ENCODE peak calls at places on chromosomes 7 and 10, in six cellular contexts. H, Y, J, X, K and A are unnamed samples.

GRCh38 chr7:92778972-92779371 is 57.4 kb downstream of the CDK6 start:
- DNase-seq in H (no peak), J (peak), X (no peak), Y (no peak), K (no peak), A (no peak)

GRCh38 chr10:76695069-76695468 is 942.5 kb downstream of the KCNMA1 start:
- DNase-seq in H (no peak), J (no peak), X (no peak), Y (no peak), K (no peak), A (no peak)

GRCh38 chr10:87794285-87794684 is 23.7 kb downstream of the ATAD1 start:
- DNase-seq in Y (no peak), J (no peak), H (no peak), K (no peak), X (no peak), A (no peak)

GRCh38 chr7:84157171-84157570 is 37.4 kb downstream of the SEMA3A start:
- DNase-seq in K (no peak), Y (no peak), X (no peak), H (no peak), J (no peak), A (no peak)

GRCh38 chr7:65800890-65801341 is 72.0 kb upstream of the VKORC1L1 start:
- DNase-seq in J (no peak), K (no peak), H (no peak), Y (no peak), X (no peak), A (no peak)

GRCh38 chr7:1691601-1692499 is 21.8 kb downstream of the ELFN1 start:
- DNase-seq in X (peak), K (no peak), H (no peak), J (peak), Y (peak), A (no peak)

GRCh38 chr7:101901661-101902491 is 84.5 kb downstream of the CUX1 start:
- DNase-seq in H (no peak), X (no peak), Y (no peak), J (no peak), K (no peak), A (no peak)

GRCh38 chr7:25282194-25282593 is 53.9 kb upstream of the NPVF start:
- DNase-seq in J (no peak), K (no peak), H (no peak), X (no peak), Y (no peak), A (no peak)

GRCh38 chr10:80442879-80443278 is 11.2 kb upstream of the TSPAN14 start:
- DNase-seq in K (no peak), J (no peak), Y (no peak), H (no peak), X (peak), A (no peak)

GRCh38 chr10:118800920-118801319 is 46.1 kb upstream of the CACUL1 start:
- DNase-seq in K (no peak), X (peak), J (no peak), Y (no peak), H (no peak), A (no peak)
- TF ChIP-seq CTCF in K (peak), X (peak), J (peak), Y (no peak), H (peak), A (no peak)

GRCh38 chr7:105580022-105580740 is 1.1 kb downstream of the EFCAB10 start:
- DNase-seq in J (no peak), X (no peak), H (no peak), K (no peak), Y (no peak), A (no peak)
- TF ChIP-seq CTCF in J (no peak), X (no peak), H (no peak), K (no peak), Y (no peak), A (no peak)

DNA sequence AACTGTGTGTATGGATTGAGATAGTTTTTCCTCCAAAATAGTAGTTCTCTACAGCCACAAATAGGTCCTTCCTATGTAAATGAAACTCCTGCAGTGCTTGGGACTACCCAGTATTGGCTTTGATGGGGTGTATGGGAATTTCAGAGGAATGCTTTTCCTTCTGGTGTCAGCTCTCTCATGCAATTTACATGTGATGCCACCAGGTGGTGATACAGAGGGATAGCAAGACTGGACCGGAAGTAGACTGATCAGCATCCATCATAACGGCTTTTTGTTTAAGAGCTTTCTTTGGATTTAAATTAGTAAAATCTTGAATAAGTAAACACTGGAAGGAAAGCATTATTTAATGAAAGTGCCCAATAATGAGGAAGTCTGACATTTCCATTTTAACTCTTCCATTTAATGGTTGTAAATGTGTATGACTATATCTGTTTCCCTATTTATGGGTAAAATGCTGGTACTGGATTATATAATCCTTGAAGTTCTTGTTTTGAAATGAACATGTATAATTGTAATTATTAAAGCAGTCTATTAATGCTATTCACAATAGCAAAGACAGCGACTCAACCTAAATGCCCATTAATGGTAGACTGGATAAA is 22.7 kb downstream of the DYNC1I1 start:
- DNase-seq in J (no peak), H (no peak), K (no peak), X (peak), Y (no peak), A (no peak)
- TF ChIP-seq CTCF in J (no peak), H (no peak), K (peak), X (peak), Y (peak), A (peak)

GRCh38 chr7:18700147-18700546 is 204.6 kb downstream of the HDAC9 start:
- DNase-seq in X (peak), H (no peak), K (no peak), J (no peak), Y (peak), A (peak)
- TF ChIP-seq CTCF in X (peak), H (no peak), K (peak), J (no peak), Y (no peak), A (peak)

GRCh38 chr10:104076743-104077160 is 8.9 kb downstream of the COL17A1 start:
- DNase-seq in J (no peak), H (peak), X (no peak), K (peak), Y (no peak), A (no peak)

GRCh38 chr10:104077282-104078151 is 8.2 kb downstream of the COL17A1 start:
- DNase-seq in X (no peak), Y (peak), H (no peak), K (no peak), J (no peak), A (no peak)

GRCh38 chr10:104081998-104082397 is 3.7 kb downstream of the COL17A1 start:
- DNase-seq in K (no peak), Y (no peak), X (no peak), J (no peak), H (no peak), A (no peak)

GRCh38 chr10:104084482-104085142 is 1.1 kb downstream of the COL17A1 start:
- DNase-seq in J (no peak), X (no peak), H (no peak), K (no peak), Y (no peak), A (no peak)

DNA sequence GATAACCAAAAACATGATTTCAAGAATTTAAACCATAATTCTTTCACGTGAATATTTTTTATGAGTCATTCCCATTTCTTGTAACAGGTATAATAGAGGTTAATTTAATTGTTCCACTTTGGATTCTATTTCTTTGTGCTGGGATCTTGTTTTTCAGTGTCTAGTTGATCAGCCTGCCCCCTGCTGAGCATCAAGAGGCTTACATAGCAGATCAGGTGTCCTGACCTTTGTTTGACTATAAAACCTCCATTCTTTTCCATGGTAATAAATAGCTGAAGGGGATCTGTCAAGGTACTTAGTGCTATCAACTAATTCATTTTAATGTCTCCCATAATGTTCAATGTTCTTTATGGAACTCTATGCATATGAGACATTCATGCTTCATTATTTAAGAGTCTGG is 4.9 kb downstream of the COL17A1 start:
- DNase-seq in K (no peak), Y (peak), J (no peak), H (no peak), X (peak), A (no peak)
- TF ChIP-seq CTCF in K (peak), Y (no peak), J (no peak), H (no peak), X (peak), A (peak)

GRCh38 chr7:148151778-148152177 is 438.8 kb upstream of the C7orf33 start:
- DNase-seq in Y (no peak), K (no peak), X (no peak), H (no peak), J (no peak), A (no peak)
- TF ChIP-seq CTCF in Y (no peak), K (no peak), X (no peak), H (no peak), J (no peak), A (no peak)